ENCODE peak calls at places on chromosome 13, in nine cellular contexts. L is transverse colon, B is Peyer's patch, X is thyroid gland, N is adrenal gland, E is sigmoid colon, Q is gastrocnemius medialis, I is uterus, F is heart left ventricle. M is an unnamed sample.

GRCh38 chr13:99196466-99197256 is 4.0 kb upstream of the UBAC2 start:
- DNase-seq in X (no peak), Q (no peak), F (no peak), B (no peak), I (no peak), L (no peak), E (no peak), N (peak), M (no peak)

GRCh38 chr13:30421093-30422055 is 919 bp upstream of the UBE2L5 start:
- DNase-seq in Q (peak), E (peak), N (peak), X (peak), F (peak), L (peak), B (peak), I (peak), M (peak)

GRCh38 chr13:42707596-42707995 is 73.8 kb upstream of the FAM216B start:
- DNase-seq in N (no peak), Q (no peak), I (no peak), F (no peak), E (no peak), X (no peak), B (no peak), L (no peak), M (no peak)

GRCh38 chr13:20272571-20273171 is 40.6 kb upstream of the GJB6 start:
- DNase-seq in B (no peak), N (no peak), F (no peak), E (no peak), I (no peak), Q (no peak), X (peak), L (no peak), M (no peak)

GRCh38 chr13:94312511-94313191 is 166.8 kb downstream of the DCT start:
- DNase-seq in I (no peak), F (no peak), Q (no peak), L (no peak), E (no peak), N (no peak), X (no peak), B (no peak), M (no peak)

GRCh38 chr13:25744176-25744575 is 307.6 kb downstream of the SHISA2 start:
- DNase-seq in L (no peak), F (no peak), X (no peak), N (no peak), I (no peak), B (no peak), E (no peak), Q (no peak), M (no peak)

GRCh38 chr13:109985871-109986270 is 199.5 kb upstream of the IRS2 start:
- DNase-seq in Q (no peak), F (no peak), E (no peak), L (no peak), I (no peak), B (no peak), X (no peak), N (no peak), M (no peak)

GRCh38 chr13:29743229-29743786 is 107.1 kb downstream of the UBL3 start:
- DNase-seq in E (peak), B (no peak), I (peak), N (no peak), F (peak), L (peak), X (peak), Q (peak), M (no peak)

GRCh38 chr13:97505022-97505421 is 71.1 kb downstream of the RAP2A start:
- DNase-seq in X (no peak), B (no peak), F (no peak), I (no peak), L (no peak), Q (no peak), E (no peak), N (no peak), M (no peak)

GRCh38 chr13:30319130-30319529 is 11.8 kb upstream of the KATNAL1 start:
- DNase-seq in X (no peak), F (no peak), L (no peak), N (no peak), Q (no peak), E (no peak), I (no peak), B (no peak), M (no peak)

GRCh38 chr13:98842074-98842473 is 89.6 kb upstream of the SLC15A1 start:
- DNase-seq in I (no peak), L (no peak), F (no peak), B (no peak), Q (no peak), X (peak), N (no peak), E (no peak), M (no peak)

GRCh38 chr13:93561553-93561952 is 334.9 kb downstream of the GPC6 start:
- DNase-seq in F (no peak), X (no peak), I (no peak), E (no peak), N (no peak), B (no peak), Q (no peak), L (no peak), M (no peak)

GRCh38 chr13:107906131-107906530 is 309.2 kb downstream of the LIG4 start:
- DNase-seq in Q (no peak), B (no peak), E (no peak), X (no peak), I (no peak), L (no peak), N (no peak), F (no peak), M (no peak)

GRCh38 chr13:60397693-60398437 is 845 bp downstream of the TDRD3 start:
- DNase-seq in I (peak), L (peak), N (peak), F (peak), Q (peak), E (peak), B (peak), X (peak), M (peak)

GRCh38 chr13:66313408-66313807 is 916.7 kb downstream of the PCDH9 start:
- DNase-seq in F (no peak), N (no peak), B (no peak), E (no peak), X (no peak), Q (no peak), L (no peak), I (no peak), M (no peak)

GRCh38 chr13:62564770-62565169 is 1149.1 kb upstream of the PCDH20 start:
- DNase-seq in X (no peak), Q (no peak), L (no peak), F (no peak), E (no peak), I (no peak), N (no peak), B (no peak), M (no peak)

GRCh38 chr13:81295177-81295576 is 954.3 kb upstream of the SPRY2 start:
- DNase-seq in N (no peak), B (no peak), Q (no peak), X (no peak), L (no peak), F (no peak), I (no peak), E (no peak), M (no peak)

GRCh38 chr13:19781526-19781925 is 1.2 kb downstream of the PSPC1 start:
- DNase-seq in E (peak), F (no peak), N (no peak), X (no peak), Q (no peak), I (no peak), L (no peak), B (peak), M (no peak)

GRCh38 chr13:23793711-23794110 is 95.5 kb downstream of the MIPEP start:
- DNase-seq in Q (no peak), X (no peak), B (no peak), I (no peak), E (no peak), N (no peak), F (no peak), L (no peak), M (no peak)

GRCh38 chr13:65057986-65058385 is 2172.2 kb downstream of the PCDH9 start:
- DNase-seq in L (no peak), E (no peak), F (no peak), X (no peak), Q (no peak), B (no peak), N (no peak), I (no peak), M (no peak)

GRCh38 chr13:113789167-113789566 is 30.1 kb downstream of the TMEM255B start:
- DNase-seq in N (no peak), F (no peak), Q (no peak), X (no peak), B (no peak), I (no peak), E (no peak), L (no peak), M (no peak)

GRCh38 chr13:48731957-48732569 is 78.3 kb downstream of the CYSLTR2 start:
- DNase-seq in I (no peak), F (peak), Q (no peak), X (peak), N (peak), L (peak), E (no peak), B (peak), M (peak)

GRCh38 chr13:69580255-69580654 is 527.4 kb upstream of the ATXN8OS start:
- DNase-seq in F (no peak), I (no peak), L (no peak), E (no peak), X (no peak), B (no peak), Q (no peak), N (no peak), M (no peak)

GRCh38 chr13:48896312-48896711 is 79.4 kb upstream of the FNDC3A start:
- DNase-seq in N (no peak), X (no peak), B (no peak), L (no peak), I (no peak), E (no peak), F (no peak), Q (no peak), M (no peak)

GRCh38 chr13:44605711-44606110 is 29.6 kb upstream of the TSC22D1 start:
- DNase-seq in N (no peak), Q (no peak), L (no peak), E (no peak), F (no peak), X (no peak), B (no peak), I (no peak), M (no peak)

GRCh38 chr13:19713186-19713965 is 69.4 kb downstream of the PSPC1 start:
- DNase-seq in E (no peak), B (no peak), Q (no peak), F (no peak), X (no peak), I (no peak), N (no peak), L (no peak), M (no peak)

GRCh38 chr13:23743717-23744116 is 145.5 kb downstream of the MIPEP start:
- DNase-seq in E (no peak), Q (no peak), F (no peak), B (no peak), L (no peak), I (no peak), N (no peak), X (no peak), M (no peak)

DNA sequence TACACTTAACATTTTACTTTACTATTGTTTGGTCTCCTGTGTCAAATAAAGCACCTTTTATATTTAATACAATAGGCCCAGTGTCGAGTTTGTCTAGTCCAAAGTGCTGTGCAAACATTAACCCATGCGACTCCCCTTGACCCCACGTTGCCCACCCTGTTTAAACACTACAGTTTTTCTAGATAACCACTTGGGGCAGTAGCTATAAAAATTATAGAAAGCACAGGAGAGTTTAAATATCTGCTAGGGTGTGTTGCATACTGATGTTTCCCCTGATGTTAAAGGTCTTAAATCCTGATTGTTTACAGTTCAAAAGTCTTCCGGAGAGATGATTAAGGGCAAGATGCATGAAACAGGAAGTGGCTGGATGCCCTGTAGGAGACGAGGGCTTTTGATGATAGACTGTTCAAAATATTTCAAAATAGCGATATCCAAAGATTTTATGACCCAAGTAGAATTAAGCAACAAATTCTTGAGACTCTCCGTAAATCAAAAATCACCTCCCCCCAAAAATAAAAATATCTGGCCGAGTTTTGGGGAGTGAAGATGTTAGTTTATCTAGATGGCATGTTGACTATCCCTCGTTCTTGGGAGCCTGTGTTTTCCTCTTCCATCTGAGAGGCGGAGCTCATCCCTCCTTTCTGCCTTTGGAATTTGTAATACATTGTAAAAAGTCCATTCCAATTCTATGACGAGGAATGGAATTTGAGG is 167.1 kb downstream of the FGF9 start:
- DNase-seq in B (no peak), L (no peak), X (no peak), F (no peak), N (no peak), I (peak), E (peak), Q (no peak), M (no peak)
- H3K27ac ChIP-seq in B (no peak), L (no peak), X (no peak), F (no peak), N (no peak), I (peak), E (no peak), Q (no peak), M (no peak)

GRCh38 chr13:52405767-52406494 is at the start of gene THSD1:
- DNase-seq in X (peak), Q (peak), E (peak), F (peak), N (peak), I (peak), L (peak), B (peak), M (peak)
- TF ChIP-seq POLR2A in X (peak), Q (no peak), E (no peak), F (peak), N (peak), I (no peak), L (no peak), B (no peak), M (no peak)

GRCh38 chr13:28657784-28658538 is 969 bp upstream of the POMP start:
- DNase-seq in F (no peak), X (no peak), N (no peak), E (no peak), L (no peak), I (no peak), Q (no peak), B (no peak), M (no peak)
- TF ChIP-seq CTCF in F (no peak), X (no peak), N (no peak), E (no peak), L (no peak), I (no peak), Q (peak), B (peak), M (no peak)

DNA sequence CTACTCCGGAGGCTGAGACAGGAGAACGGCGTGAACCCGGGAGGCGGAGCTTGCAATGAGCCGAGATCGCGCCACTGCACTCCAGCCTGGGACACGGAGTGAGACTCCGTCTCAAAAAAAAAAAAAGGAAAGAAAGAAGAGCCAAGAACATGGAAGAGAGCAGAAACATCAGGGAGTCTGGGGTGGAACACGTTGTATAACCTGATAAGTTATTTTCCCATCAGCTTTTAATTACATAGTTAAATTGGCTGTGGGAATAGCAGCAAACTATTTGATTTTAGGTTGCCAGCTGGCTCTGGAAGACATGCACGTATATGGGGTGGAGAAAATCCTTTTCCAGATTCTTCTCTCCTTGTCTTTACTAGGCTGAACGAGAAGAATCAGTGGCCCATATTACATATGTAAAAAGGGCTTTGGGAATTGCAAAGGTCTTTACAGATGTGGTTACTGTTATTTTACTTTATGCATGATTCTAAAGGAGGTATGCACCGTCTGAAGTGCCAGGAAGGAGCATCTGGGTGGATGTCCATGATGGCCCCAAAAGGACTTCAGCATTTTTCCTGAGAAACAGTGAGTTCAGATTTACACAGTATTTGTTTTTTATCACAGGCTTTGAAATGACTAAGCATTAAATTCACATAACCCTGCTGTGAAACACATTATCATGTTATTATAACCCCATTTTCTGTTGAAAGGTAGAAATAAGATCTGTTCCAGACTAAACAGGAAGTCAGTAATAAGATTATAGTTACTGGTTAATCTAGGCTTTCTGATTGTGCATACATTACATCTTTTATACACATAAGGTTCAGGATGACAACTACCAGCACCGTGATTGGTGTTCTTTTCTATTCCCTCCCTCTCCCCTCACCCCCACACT is 4.6 kb upstream of the NAA16 start:
- DNase-seq in X (no peak), N (no peak), F (no peak), E (no peak), Q (no peak), B (no peak), L (no peak), I (no peak), M (no peak)
- H3K27ac ChIP-seq in X (no peak), N (no peak), F (no peak), E (no peak), Q (no peak), B (no peak), L (no peak), I (no peak), M (no peak)

GRCh38 chr13:33352023-33352422 is 66.5 kb upstream of the STARD13 start:
- DNase-seq in Q (no peak), E (no peak), L (no peak), F (no peak), I (no peak), X (no peak), N (no peak), B (no peak), M (no peak)

GRCh38 chr13:33349314-33349995 is 63.9 kb upstream of the STARD13 start:
- DNase-seq in B (peak), F (peak), I (peak), N (no peak), Q (peak), L (peak), E (peak), X (peak), M (no peak)

GRCh38 chr13:33352520-33352919 is 67.0 kb upstream of the STARD13 start:
- DNase-seq in B (no peak), Q (peak), I (no peak), F (peak), E (no peak), X (no peak), L (no peak), N (no peak), M (no peak)

GRCh38 chr13:33349996-33350826 is 64.7 kb upstream of the STARD13 start:
- DNase-seq in L (peak), B (peak), E (peak), X (peak), Q (peak), I (peak), N (peak), F (peak), M (peak)

GRCh38 chr13:33351324-33351723 is 65.8 kb upstream of the STARD13 start:
- DNase-seq in X (no peak), L (peak), N (no peak), E (no peak), F (peak), B (no peak), I (no peak), Q (no peak), M (no peak)
- TF ChIP-seq POLR2A in X (peak), L (no peak), N (no peak), E (peak), F (no peak), B (no peak), I (no peak), Q (no peak), M (no peak)

M was measured in spleen.